ENCODE peak calls at places on chromosomes 11 and 22, in six cellular contexts. U, G, L, S, A and H are unnamed samples.

GRCh38 chr22:24819941-24820461 is 14.0 kb downstream of the SGSM1 start:
- DNase-seq in U (no peak), G (no peak), L (no peak), S (no peak), A (no peak), H (no peak)

GRCh38 chr11:113384551-113384950 is 3.0 kb upstream of the ANKK1 start:
- DNase-seq in U (no peak), G (peak), L (peak), S (peak), A (no peak), H (peak)

GRCh38 chr11:26065944-26066343 is 266.0 kb upstream of the ANO3 start:
- DNase-seq in U (no peak), G (no peak), L (no peak), S (no peak), A (no peak), H (no peak)

GRCh38 chr22:49091917-49092545 is 735.6 kb downstream of the BRD1 start:
- DNase-seq in U (no peak), G (no peak), L (no peak), S (no peak), A (no peak), H (peak)

GRCh38 chr11:59106363-59107336 is at the start of gene FAM111B:
- DNase-seq in U (peak), G (peak), L (peak), S (peak), A (peak), H (peak)

GRCh38 chr22:26303475-26303874 is 125.6 kb upstream of the ASPHD2 start:
- DNase-seq in U (no peak), G (no peak), L (no peak), S (no peak), A (no peak), H (no peak)

GRCh38 chr11:64048042-64048854 is 12.5 kb downstream of the FLRT1 start:
- DNase-seq in U (no peak), G (no peak), L (no peak), S (no peak), A (no peak), H (no peak)

GRCh38 chr11:7578276-7578955 is 64.6 kb downstream of the PPFIBP2 start:
- DNase-seq in U (no peak), G (no peak), L (no peak), S (no peak), A (no peak), H (no peak)

GRCh38 chr11:9574556-9574805 is 1.0 kb downstream of the WEE1 start:
- DNase-seq in U (no peak), G (no peak), L (no peak), S (no peak), A (no peak), H (peak)

GRCh38 chr11:64484308-64485061 is 106.5 kb upstream of the SLC22A12 start:
- DNase-seq in U (no peak), G (no peak), L (no peak), S (no peak), A (peak), H (peak)

GRCh38 chr11:22169833-22170232 is 23.1 kb upstream of the ANO5 start:
- DNase-seq in U (no peak), G (peak), L (no peak), S (no peak), A (no peak), H (no peak)

GRCh38 chr11:88341852-88342251 is 4.3 kb upstream of the CTSC start:
- DNase-seq in U (no peak), G (no peak), L (peak), S (no peak), A (peak), H (peak)

GRCh38 chr22:38187413-38188212 is 6.0 kb upstream of the PLA2G6 start:
- DNase-seq in U (no peak), G (peak), L (no peak), S (peak), A (no peak), H (no peak)

GRCh38 chr11:15194671-15195415 is 80.1 kb downstream of the INSC start:
- DNase-seq in U (no peak), G (peak), L (no peak), S (no peak), A (peak), H (no peak)

GRCh38 chr22:33418483-33418882 is 360.3 kb upstream of the SYN3 start:
- DNase-seq in U (no peak), G (no peak), L (no peak), S (no peak), A (no peak), H (no peak)

GRCh38 chr11:20715464-20715863 is 46.1 kb downstream of the NELL1 start:
- DNase-seq in U (no peak), G (no peak), L (no peak), S (no peak), A (no peak), H (no peak)

GRCh38 chr11:46277313-46277622 is 194 bp upstream of the CREB3L1 start:
- DNase-seq in U (no peak), G (peak), L (no peak), S (peak), A (no peak), H (no peak)

GRCh38 chr11:128208329-128209220 is 378.8 kb downstream of the ETS1 start:
- DNase-seq in U (no peak), G (peak), L (no peak), S (peak), A (no peak), H (no peak)

GRCh38 chr11:126733685-126734084 is 266.9 kb downstream of the KIRREL3 start:
- DNase-seq in U (no peak), G (peak), L (no peak), S (no peak), A (no peak), H (no peak)

GRCh38 chr22:39360242-39360641 is 10.5 kb downstream of the SYNGR1 start:
- DNase-seq in U (no peak), G (no peak), L (peak), S (no peak), A (no peak), H (no peak)

GRCh38 chr11:133548641-133549040 is 16.3 kb upstream of the OPCML start:
- DNase-seq in U (no peak), G (no peak), L (no peak), S (no peak), A (no peak), H (no peak)

GRCh38 chr11:22787565-22788162 is 41.9 kb downstream of the SVIP start:
- DNase-seq in U (peak), G (peak), L (no peak), S (peak), A (no peak), H (peak)

DNA sequence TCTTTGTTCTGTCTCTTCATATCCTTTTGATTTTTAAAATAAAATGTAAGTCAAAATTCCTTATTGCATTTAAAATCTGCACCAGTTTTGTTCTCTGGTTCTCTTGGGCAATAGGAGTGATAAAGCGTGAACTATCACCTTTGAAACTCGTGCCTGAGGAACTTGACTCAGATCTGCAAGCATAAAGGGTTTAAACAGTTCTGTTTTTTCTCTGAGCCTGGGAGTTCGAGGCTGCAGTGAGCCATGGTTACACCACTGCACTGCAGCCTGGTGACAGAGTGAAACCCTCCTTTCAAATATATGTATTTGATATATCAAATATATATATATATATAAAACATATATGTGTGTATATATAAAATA is 38.9 kb upstream of the CLMP start:
- DNase-seq in U (no peak), G (no peak), L (no peak), S (no peak), A (no peak), H (no peak)
- H2AK5ac ChIP-seq in U (no peak), G (no peak), L (no peak), S (no peak), A (no peak), H (no peak)

DNA sequence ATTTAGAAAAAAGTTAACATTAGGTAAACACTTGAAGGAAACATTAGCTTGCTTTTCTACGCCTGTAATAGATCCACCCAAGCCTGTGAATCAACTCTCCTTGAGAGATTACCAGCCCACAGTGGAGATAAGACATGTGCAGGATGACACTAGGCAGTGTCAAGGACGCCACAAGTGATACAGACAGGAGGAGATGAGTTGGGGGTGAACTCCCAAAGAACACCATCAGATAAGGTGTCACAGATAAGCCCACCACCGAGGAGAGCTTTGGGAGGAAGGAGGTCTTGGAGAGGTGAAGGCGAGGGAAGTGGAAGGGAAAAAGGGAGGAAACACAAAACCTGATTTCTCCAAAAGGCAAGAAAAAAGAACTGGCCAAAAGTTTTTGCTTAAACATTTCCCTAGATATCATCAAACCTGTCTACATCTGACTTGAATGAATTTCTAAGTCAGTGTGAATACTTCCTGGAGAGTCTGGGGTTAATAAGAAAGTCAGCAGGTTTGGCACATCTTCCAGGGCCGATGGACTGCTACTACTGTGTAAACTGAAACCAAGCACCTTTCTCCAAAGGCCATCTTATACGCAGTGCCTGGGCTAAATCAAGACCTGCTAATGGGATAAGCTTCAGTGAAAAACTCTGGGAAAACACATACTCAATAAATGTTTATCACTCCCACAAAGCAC is 15.5 kb downstream of the CLTCL1 start:
- DNase-seq in U (no peak), G (no peak), L (no peak), S (no peak), A (peak), H (no peak)
- H3K27ac ChIP-seq in U (no peak), G (no peak), L (no peak), S (no peak), A (no peak), H (no peak)

GRCh38 chr11:62727833-62728721 is at the start of gene TTC9C:
- DNase-seq in U (peak), G (peak), L (peak), S (peak), A (peak), H (peak)

GRCh38 chr11:62726156-62727006 is 876 bp downstream of the HNRNPUL2 start:
- DNase-seq in U (no peak), G (no peak), L (no peak), S (no peak), A (no peak), H (peak)

GRCh38 chr11:62725686-62726085 is 1.6 kb downstream of the HNRNPUL2 start:
- DNase-seq in U (no peak), G (no peak), L (no peak), S (no peak), A (no peak), H (peak)

GRCh38 chr11:62724171-62724570 is 3.1 kb downstream of the HNRNPUL2 start:
- DNase-seq in U (no peak), G (no peak), L (no peak), S (no peak), A (no peak), H (no peak)

DNA sequence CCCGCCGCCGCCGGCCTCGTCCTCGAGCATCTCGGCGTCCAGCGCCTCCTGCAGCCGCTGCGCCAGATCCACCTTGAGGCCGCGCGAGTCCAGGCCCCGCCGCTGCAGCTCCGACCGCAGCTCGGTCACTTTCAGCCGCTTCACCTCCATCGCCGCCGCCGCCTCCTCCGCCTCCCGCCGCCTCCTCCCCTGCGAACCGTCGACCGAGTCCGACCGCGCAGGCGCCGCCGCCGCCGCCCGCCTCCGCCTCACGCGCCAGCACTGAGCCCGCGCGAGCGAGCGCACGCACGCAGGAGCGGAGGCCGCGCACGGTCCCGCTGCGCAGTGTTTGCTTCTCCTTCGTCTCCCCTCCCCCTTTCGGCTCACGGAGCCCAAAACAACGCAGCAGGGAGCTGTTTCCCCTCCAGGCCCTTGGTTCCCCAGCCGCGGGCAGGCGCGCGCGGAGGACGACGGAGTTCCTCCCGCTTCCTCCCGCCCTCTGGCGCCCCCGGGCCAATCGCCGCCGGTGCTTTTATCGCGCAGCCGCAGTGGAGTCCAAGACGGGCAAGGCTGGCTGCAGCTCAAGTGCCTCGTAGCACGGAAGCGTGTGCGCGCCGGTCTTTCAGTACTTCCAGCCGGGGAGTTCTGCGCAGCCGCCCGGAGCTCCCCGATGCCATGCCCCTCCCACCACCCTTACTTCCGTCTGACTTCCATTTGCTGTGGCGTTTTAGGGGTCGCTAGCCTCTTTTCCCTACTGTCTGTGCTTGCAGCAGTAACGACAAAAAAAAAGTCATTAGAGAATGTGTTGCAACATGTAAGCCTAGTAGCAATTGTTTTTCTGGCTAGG is at the start of gene HNRNPUL2:
- DNase-seq in U (peak), G (peak), L (peak), S (peak), A (peak), H (peak)
- H2AK5ac ChIP-seq in U (peak), G (peak), L (no peak), S (peak), A (no peak), H (peak)

GRCh38 chr22:50699754-50700386 is 27.2 kb downstream of the SHANK3 start:
- DNase-seq in U (no peak), G (no peak), L (peak), S (no peak), A (no peak), H (peak)
- H3K27ac ChIP-seq in U (no peak), G (no peak), L (no peak), S (no peak), A (no peak), H (no peak)

GRCh38 chr11:94088906-94089305 is 39.7 kb upstream of the PANX1 start:
- DNase-seq in U (no peak), G (no peak), L (peak), S (no peak), A (no peak), H (no peak)
- H2AK5ac ChIP-seq in U (no peak), G (no peak), L (no peak), S (no peak), A (no peak), H (no peak)